ENCODE peak calls at places on chromosome 4, in nine cellular contexts. One of them, this sample, is unnamed.

GRCh38 chr4:69497886-69498395 is 2.2 kb upstream of the UGT2B4 start:
- DNase-seq in stimulated activated CD4-positive, alpha-beta T cell treated with anti-CD3 and anti-CD28 coated beads, Interleukin-2, amount 100 ng/mL, for 48 hours: no peak
- DNase-seq in ecto neural progenitor cell: no peak
- DNase-seq in NCI-H524 treated with DMSO at 0.1 percent for 48 hours: no peak
- DNase-seq in MV-4-11: no peak
- DNase-seq in RWPE1: no peak
- DNase-seq in left lobe of liver: no peak
- DNase-seq in activated CD4-positive, alpha-beta T cell treated with anti-CD3 and anti-CD28 coated beads for 48 hours: no peak
- DNase-seq in lower lobe of right lung: no peak
- DNase-seq in this sample: no peak

GRCh38 chr4:123547167-123547817 is 150.7 kb downstream of the SPRY1 start:
- DNase-seq in ecto neural progenitor cell: peak
- DNase-seq in RWPE1: peak
- DNase-seq in activated CD4-positive, alpha-beta T cell treated with anti-CD3 and anti-CD28 coated beads for 48 hours: no peak
- DNase-seq in stimulated activated CD4-positive, alpha-beta T cell treated with anti-CD3 and anti-CD28 coated beads, Interleukin-2, amount 100 ng/mL, for 48 hours: no peak
- DNase-seq in MV-4-11: no peak
- DNase-seq in lower lobe of right lung: peak
- DNase-seq in left lobe of liver: no peak
- DNase-seq in NCI-H524 treated with DMSO at 0.1 percent for 48 hours: no peak
- DNase-seq in this sample: peak

GRCh38 chr4:72468904-72469502 is 100.0 kb downstream of the ADAMTS3 start:
- DNase-seq in NCI-H524 treated with DMSO at 0.1 percent for 48 hours: no peak
- DNase-seq in stimulated activated CD4-positive, alpha-beta T cell treated with anti-CD3 and anti-CD28 coated beads, Interleukin-2, amount 100 ng/mL, for 48 hours: no peak
- DNase-seq in RWPE1: peak
- DNase-seq in MV-4-11: no peak
- DNase-seq in ecto neural progenitor cell: no peak
- DNase-seq in left lobe of liver: no peak
- DNase-seq in activated CD4-positive, alpha-beta T cell treated with anti-CD3 and anti-CD28 coated beads for 48 hours: no peak
- DNase-seq in lower lobe of right lung: no peak
- DNase-seq in this sample: peak

GRCh38 chr4:182449186-182449880 is 206.1 kb downstream of the TENM3 start:
- DNase-seq in ecto neural progenitor cell: no peak
- DNase-seq in left lobe of liver: no peak
- DNase-seq in NCI-H524 treated with DMSO at 0.1 percent for 48 hours: no peak
- DNase-seq in activated CD4-positive, alpha-beta T cell treated with anti-CD3 and anti-CD28 coated beads for 48 hours: no peak
- DNase-seq in lower lobe of right lung: no peak
- DNase-seq in MV-4-11: no peak
- DNase-seq in stimulated activated CD4-positive, alpha-beta T cell treated with anti-CD3 and anti-CD28 coated beads, Interleukin-2, amount 100 ng/mL, for 48 hours: no peak
- DNase-seq in RWPE1: peak
- DNase-seq in this sample: peak

GRCh38 chr4:149031399-149031798 is 589.2 kb upstream of the NR3C2 start:
- DNase-seq in ecto neural progenitor cell: no peak
- DNase-seq in activated CD4-positive, alpha-beta T cell treated with anti-CD3 and anti-CD28 coated beads for 48 hours: no peak
- DNase-seq in NCI-H524 treated with DMSO at 0.1 percent for 48 hours: no peak
- DNase-seq in stimulated activated CD4-positive, alpha-beta T cell treated with anti-CD3 and anti-CD28 coated beads, Interleukin-2, amount 100 ng/mL, for 48 hours: no peak
- DNase-seq in left lobe of liver: no peak
- DNase-seq in lower lobe of right lung: no peak
- DNase-seq in RWPE1: peak
- DNase-seq in MV-4-11: peak
- DNase-seq in this sample: peak

GRCh38 chr4:6466756-6467381 is 5.5 kb downstream of the PPP2R2C start:
- DNase-seq in NCI-H524 treated with DMSO at 0.1 percent for 48 hours: no peak
- DNase-seq in MV-4-11: no peak
- DNase-seq in left lobe of liver: peak
- DNase-seq in stimulated activated CD4-positive, alpha-beta T cell treated with anti-CD3 and anti-CD28 coated beads, Interleukin-2, amount 100 ng/mL, for 48 hours: no peak
- DNase-seq in lower lobe of right lung: no peak
- DNase-seq in activated CD4-positive, alpha-beta T cell treated with anti-CD3 and anti-CD28 coated beads for 48 hours: no peak
- DNase-seq in RWPE1: no peak
- DNase-seq in ecto neural progenitor cell: peak
- DNase-seq in this sample: no peak

GRCh38 chr4:147285751-147286150 is 195.1 kb upstream of the EDNRA start:
- DNase-seq in stimulated activated CD4-positive, alpha-beta T cell treated with anti-CD3 and anti-CD28 coated beads, Interleukin-2, amount 100 ng/mL, for 48 hours: no peak
- DNase-seq in left lobe of liver: no peak
- DNase-seq in ecto neural progenitor cell: no peak
- DNase-seq in RWPE1: no peak
- DNase-seq in lower lobe of right lung: no peak
- DNase-seq in activated CD4-positive, alpha-beta T cell treated with anti-CD3 and anti-CD28 coated beads for 48 hours: no peak
- DNase-seq in MV-4-11: no peak
- DNase-seq in NCI-H524 treated with DMSO at 0.1 percent for 48 hours: no peak
- DNase-seq in this sample: no peak

GRCh38 chr4:61200195-61200990 is at the start of gene ADGRL3:
- DNase-seq in stimulated activated CD4-positive, alpha-beta T cell treated with anti-CD3 and anti-CD28 coated beads, Interleukin-2, amount 100 ng/mL, for 48 hours: no peak
- DNase-seq in NCI-H524 treated with DMSO at 0.1 percent for 48 hours: peak
- DNase-seq in MV-4-11: peak
- DNase-seq in left lobe of liver: no peak
- DNase-seq in lower lobe of right lung: peak
- DNase-seq in ecto neural progenitor cell: peak
- DNase-seq in RWPE1: peak
- DNase-seq in activated CD4-positive, alpha-beta T cell treated with anti-CD3 and anti-CD28 coated beads for 48 hours: peak
- DNase-seq in this sample: peak

This sample was measured in GM23338.